ENCODE peak calls at places on chromosomes 3 and 15, in nine cellular contexts. D is fibroblast of lung; J is body of pancreas; Y is PC-3; Z is right cardiac atrium; H is iPS DF 6.9; F is CD8-positive, alpha-beta memory T cell; L is SK-N-SH; N is SJSA1. V is an unnamed sample. For H3K4me1, the result is how much of the 10 kb centered on the place peaks cover.

GRCh38 chr3:196096382-196096953 is 14.6 kb upstream of the TFRC start:
- DNase-seq in N (no peak), Z (no peak), L (no peak), Y (no peak), D (no peak), J (peak), F (no peak), H (no peak), V (no peak)

GRCh38 chr3:32455609-32456428 is 46.8 kb downstream of the CMTM6 start:
- DNase-seq in L (no peak), F (peak), Y (no peak), Z (no peak), N (no peak), D (no peak), J (no peak), H (no peak), V (no peak)

GRCh38 chr3:149703474-149703873 is 45.6 kb upstream of the WWTR1 start:
- DNase-seq in F (no peak), L (no peak), Z (no peak), Y (no peak), J (peak), D (peak), N (no peak), H (no peak), V (no peak)

GRCh38 chr3:46970391-46971091 is 6.0 kb downstream of the CCDC12 start:
- DNase-seq in D (no peak), Y (no peak), J (peak), Z (peak), F (no peak), N (no peak), H (no peak), L (no peak), V (no peak)

GRCh38 chr3:123792473-123793201 is 91.5 kb downstream of the MYLK start:
- DNase-seq in J (no peak), F (no peak), Y (peak), Z (no peak), N (no peak), L (no peak), D (peak), H (no peak), V (no peak)

GRCh38 chr3:125165189-125165947 is 47.2 kb downstream of the SLC12A8 start:
- DNase-seq in D (peak), J (peak), F (no peak), Z (peak), N (no peak), H (no peak), Y (peak), L (peak), V (no peak)

GRCh38 chr15:67076147-67076843 is 10.9 kb downstream of the SMAD3 start:
- DNase-seq in H (no peak), D (peak), Z (no peak), L (no peak), F (no peak), J (no peak), N (peak), Y (peak), V (no peak)

GRCh38 chr15:38176155-38176554 is 76.5 kb upstream of the SPRED1 start:
- DNase-seq in Y (peak), J (no peak), Z (no peak), H (no peak), L (no peak), N (no peak), F (no peak), D (peak), V (no peak)

GRCh38 chr15:31448635-31448979 is 122.0 kb downstream of the KLF13 start:
- DNase-seq in Y (no peak), F (no peak), Z (no peak), D (no peak), L (no peak), H (no peak), J (no peak), N (no peak), V (no peak)

GRCh38 chr3:101779047-101779807 is at the start of gene NXPE3:
- DNase-seq in D (peak), Z (peak), N (peak), L (peak), J (peak), H (peak), F (peak), Y (peak), V (peak)

GRCh38 chr3:194586839-194587238 is 46.4 kb downstream of the TMEM44 start:
- DNase-seq in L (no peak), D (peak), Y (peak), Z (no peak), N (no peak), J (no peak), H (no peak), F (no peak), V (no peak)

GRCh38 chr15:48086582-48086981 is 34.2 kb upstream of the SLC24A5 start:
- DNase-seq in H (no peak), J (no peak), N (no peak), D (peak), L (no peak), Z (no peak), F (no peak), Y (no peak), V (no peak)

GRCh38 chr3:150317469-150317868 is 90.6 kb upstream of the TSC22D2 start:
- DNase-seq in Z (no peak), H (no peak), N (no peak), D (no peak), J (no peak), L (no peak), F (no peak), Y (peak), V (no peak)

GRCh38 chr3:134356411-134357040 is 17.7 kb downstream of the AMOTL2 start:
- DNase-seq in L (no peak), F (no peak), H (no peak), N (no peak), D (no peak), J (no peak), Y (no peak), Z (no peak), V (no peak)

GRCh38 chr3:120113128-120114116 is 19.2 kb upstream of the GSK3B start:
- DNase-seq in D (peak), Y (peak), Z (no peak), J (peak), H (no peak), N (no peak), L (no peak), F (no peak), V (no peak)

GRCh38 chr3:114902691-114903101 is 244.4 kb downstream of the ZBTB20 start:
- DNase-seq in D (no peak), L (no peak), Z (no peak), N (no peak), H (peak), Y (no peak), J (no peak), F (no peak), V (no peak)

GRCh38 chr3:83559082-83559481 is 1399.7 kb upstream of the CADM2 start:
- DNase-seq in N (no peak), Z (no peak), D (no peak), L (no peak), J (no peak), Y (no peak), F (no peak), H (no peak), V (no peak)

GRCh38 chr15:58222698-58223097 is 84.5 kb downstream of the AQP9 start:
- DNase-seq in J (no peak), N (no peak), H (no peak), F (no peak), Z (no peak), Y (no peak), D (no peak), L (no peak), V (no peak)

GRCh38 chr3:65177879-65178484 is 490.2 kb upstream of the ADAMTS9 start:
- DNase-seq in J (no peak), Z (no peak), N (no peak), L (peak), H (no peak), Y (no peak), F (no peak), D (peak), V (no peak)

GRCh38 chr3:61015840-61016239 is 235.4 kb downstream of the FHIT start:
- DNase-seq in N (no peak), Z (no peak), Y (no peak), J (no peak), H (no peak), D (no peak), L (no peak), F (no peak), V (no peak)

GRCh38 chr3:171221104-171221503 is 194.6 kb upstream of the SLC2A2 start:
- DNase-seq in N (no peak), Y (no peak), F (no peak), D (no peak), L (no peak), H (no peak), Z (no peak), J (no peak), V (no peak)

GRCh38 chr15:75309711-75310110 is 26.2 kb upstream of the COMMD4 start:
- DNase-seq in L (no peak), Z (no peak), H (no peak), F (no peak), Y (no peak), N (no peak), J (no peak), D (no peak), V (no peak)

GRCh38 chr3:72134989-72135451 is 350.1 kb upstream of the PROK2 start:
- DNase-seq in J (no peak), N (no peak), H (no peak), Y (no peak), F (peak), D (no peak), L (no peak), Z (no peak), V (no peak)

GRCh38 chr3:64494530-64494929 is 193.3 kb downstream of the ADAMTS9 start:
- DNase-seq in J (no peak), N (no peak), Y (no peak), H (no peak), L (no peak), Z (no peak), F (no peak), D (no peak), V (no peak)

GRCh38 chr15:71273731-71274447 is 158.6 kb downstream of the THSD4 start:
- DNase-seq in J (no peak), D (no peak), N (no peak), Z (no peak), L (no peak), Y (no peak), H (no peak), F (no peak), V (no peak)

GRCh38 chr3:183116051-183116614 is 16.8 kb upstream of the MCCC1 start:
- DNase-seq in D (no peak), H (peak), N (no peak), Z (no peak), Y (peak), J (peak), L (peak), F (peak), V (peak)

GRCh38 chr3:94063497-94064119 is 747 bp downstream of the NSUN3 start:
- DNase-seq in D (no peak), F (no peak), Y (no peak), H (no peak), Z (no peak), N (no peak), L (no peak), J (no peak), V (peak)

GRCh38 chr3:17811633-17812032 is 69.2 kb upstream of the TBC1D5 start:
- DNase-seq in L (no peak), H (no peak), F (no peak), Y (peak), Z (no peak), J (no peak), N (no peak), D (no peak), V (no peak)

GRCh38 chr3:150135321-150135721 is 164.6 kb upstream of the PFN2 start:
- DNase-seq in F (no peak), N (no peak), Y (no peak), L (no peak), J (no peak), Z (no peak), H (no peak), D (peak), V (no peak)

GRCh38 chr3:45599984-45600650 is 5.6 kb downstream of the LIMD1 start:
- DNase-seq in L (no peak), N (no peak), Z (no peak), Y (no peak), F (no peak), H (no peak), J (peak), D (no peak), V (no peak)

GRCh38 chr3:45597581-45597980 is 3.0 kb downstream of the LIMD1 start:
- DNase-seq in D (no peak), Y (no peak), J (no peak), N (no peak), Z (no peak), H (no peak), L (no peak), F (no peak), V (no peak)

GRCh38 chr3:45601156-45601555 is 6.6 kb downstream of the LIMD1 start:
- DNase-seq in N (no peak), H (no peak), F (no peak), J (no peak), L (no peak), Y (no peak), D (no peak), Z (no peak), V (no peak)

GRCh38 chr3:45597166-45597565 is 2.6 kb downstream of the LIMD1 start:
- DNase-seq in D (peak), Z (peak), H (no peak), F (no peak), J (peak), L (no peak), Y (peak), N (no peak), V (no peak)

GRCh38 chr3:45599424-45599886 is 4.9 kb downstream of the LIMD1 start:
- DNase-seq in Z (peak), H (no peak), D (no peak), F (no peak), N (no peak), L (no peak), Y (no peak), J (peak), V (peak)
- H3K4me1 ChIP-seq in Z (under half), H (under half), D (under half), F (half or more), N (under half), L (under half), Y (under half), J (half or more), V (half or more)

GRCh38 chr15:65512807-65513416 is 4.6 kb downstream of the DPP8 start:
- DNase-seq in H (no peak), Z (peak), J (peak), Y (no peak), L (no peak), D (peak), F (no peak), N (no peak), V (no peak)
- H3K4me1 ChIP-seq in H (under half), Z (under half), J (under half), Y (under half), L (under half), D (under half), F (half or more), N (under half), V (under half)

GRCh38 chr3:159764211-159765024 is 224.2 kb upstream of the IL12A start:
- DNase-seq in H (no peak), L (peak), N (no peak), F (no peak), J (peak), Z (peak), D (peak), Y (no peak), V (no peak)
- H3K4me1 ChIP-seq in H (under half), L (under half), N (under half), F (under half), J (under half), Z (under half), D (under half), Y (under half), V (under half)

DNA sequence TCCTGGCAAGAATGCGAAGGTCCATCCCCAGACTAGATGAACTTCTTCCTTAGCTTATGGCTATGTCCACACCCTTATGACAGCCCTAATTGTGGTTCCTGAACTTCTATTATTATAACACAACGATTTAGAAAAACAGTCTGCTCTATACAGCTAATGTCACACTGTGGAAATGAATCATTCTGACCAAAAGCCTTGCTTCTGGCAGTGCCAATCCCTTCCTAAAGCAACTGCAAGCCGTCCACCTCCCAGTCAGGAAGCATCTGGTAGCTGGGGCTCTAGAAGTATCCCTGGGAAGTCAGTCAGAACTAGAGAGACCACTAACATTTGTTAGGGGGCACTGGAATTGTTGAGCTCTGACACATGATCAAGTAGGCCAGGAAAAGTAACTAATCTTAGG is 45.0 kb downstream of the MYO5A start:
- DNase-seq in Z (no peak), F (no peak), L (no peak), N (no peak), D (peak), Y (peak), H (no peak), J (no peak), V (no peak)
- H3K4me1 ChIP-seq in Z (under half), F (half or more), L (under half), N (under half), D (under half), Y (under half), H (under half), J (under half), V (half or more)

V was measured in CD4-positive, CD25-positive, alpha-beta regulatory T cell.